ENCODE peak calls at places on chromosomes 4 and X, in six cellular contexts. C is GM12891; T is activated T-cell treated with anti-CD3 and anti-CD28 coated beads, Interleukin-2, amount 50 U/mL, for 24 hours; X is RWPE1; E is T-cell; U is kidney glomerular epithelial cell. H is an unnamed sample.

GRCh38 chrX:12984629-12985303 is 9.9 kb downstream of the TMSB4X start:
- DNase-seq in C (no peak), T (peak; percentile 68), X (peak; percentile 71), E (no peak), U (peak; percentile 30), H (no peak)

GRCh38 chrX:155778844-155779553 is 102.1 kb upstream of the VAMP7 start:
- DNase-seq in C (no peak), T (no peak), X (no peak), E (no peak), U (no peak), H (no peak)

GRCh38 chr4:72525938-72526337 is 43.1 kb downstream of the ADAMTS3 start:
- DNase-seq in C (no peak), T (no peak), X (no peak), E (no peak), U (peak; percentile 32), H (no peak)

GRCh38 chr4:153468587-153468986 is 2.4 kb downstream of the TMEM131L start:
- DNase-seq in C (no peak), T (no peak), X (no peak), E (no peak), U (no peak), H (no peak)

GRCh38 chr4:17218801-17219200 is 293.1 kb downstream of the QDPR start:
- DNase-seq in C (no peak), T (no peak), X (no peak), E (no peak), U (no peak), H (no peak)

GRCh38 chrX:37371578-37371981 is 22.4 kb downstream of the PRRG1 start:
- DNase-seq in C (no peak), T (no peak), X (no peak), E (no peak), U (no peak), H (no peak)

GRCh38 chr4:168864831-168865541 is 145.1 kb downstream of the CBR4 start:
- DNase-seq in C (no peak), T (no peak), X (no peak), E (no peak), U (peak; percentile 13), H (no peak)

GRCh38 chr4:143341186-143341755 is 4.6 kb downstream of the GAB1 start:
- DNase-seq in C (no peak), T (no peak), X (no peak), E (no peak), U (no peak), H (no peak)

GRCh38 chrX:101749436-101749835 is 89.8 kb upstream of the ARMCX2 start:
- DNase-seq in C (no peak), T (no peak), X (no peak), E (no peak), U (no peak), H (no peak)

GRCh38 chr4:142348489-142349076 is 497.5 kb downstream of the INPP4B start:
- DNase-seq in C (no peak), T (no peak), X (no peak), E (no peak), U (no peak), H (no peak)

GRCh38 chr4:183348706-183349659 is 26.8 kb upstream of the CLDN24 start:
- DNase-seq in C (no peak), T (no peak), X (peak; percentile 58), E (no peak), U (peak; percentile 44), H (no peak)

GRCh38 chrX:111868726-111869638 is 7.0 kb upstream of the TRPC5OS start:
- DNase-seq in C (no peak), T (no peak), X (no peak), E (no peak), U (peak; percentile 6), H (no peak)

GRCh38 chr4:73867783-73868182 is 1.4 kb upstream of the CXCL1 start:
- DNase-seq in C (no peak), T (no peak), X (peak; percentile 42), E (no peak), U (peak; percentile 51), H (no peak)

GRCh38 chr4:3783691-3784306 is 17.6 kb downstream of the ADRA2C start:
- DNase-seq in C (peak; percentile 63), T (no peak), X (no peak), E (no peak), U (no peak), H (peak; percentile 66)

GRCh38 chrX:75781618-75782017 is 3.4 kb downstream of the MAGEE2 start:
- DNase-seq in C (no peak), T (no peak), X (no peak), E (no peak), U (no peak), H (no peak)

GRCh38 chr4:110550260-110550659 is 72.6 kb downstream of the PITX2 start:
- DNase-seq in C (no peak), T (no peak), X (no peak), E (no peak), U (no peak), H (no peak)

GRCh38 chr4:95603393-95603792 is 54.6 kb upstream of the UNC5C start:
- DNase-seq in C (no peak), T (no peak), X (no peak), E (no peak), U (no peak), H (no peak)

GRCh38 chr4:180909279-180909678 is 1333.9 kb upstream of the TENM3 start:
- DNase-seq in C (no peak), T (no peak), X (no peak), E (no peak), U (no peak), H (peak; percentile 13)

GRCh38 chr4:132619968-132620367 is 529.1 kb upstream of the PCDH10 start:
- DNase-seq in C (no peak), T (no peak), X (no peak), E (no peak), U (no peak), H (no peak)

GRCh38 chr4:8940792-8941491 is 69.3 kb upstream of the HMX1 start:
- DNase-seq in C (no peak), T (no peak), X (no peak), E (no peak), U (no peak), H (peak; percentile 40)

GRCh38 chr4:1571986-1572385 is 112.1 kb downstream of the FAM53A start:
- DNase-seq in C (no peak), T (no peak), X (no peak), E (no peak), U (no peak), H (no peak)

GRCh38 chr4:110636231-110636676 is 13.4 kb upstream of the PITX2 start:
- DNase-seq in C (no peak), T (no peak), X (no peak), E (no peak), U (no peak), H (no peak)

GRCh38 chr4:102103368-102103767 is 241.9 kb downstream of the SLC39A8 start:
- DNase-seq in C (no peak), T (no peak), X (no peak), E (no peak), U (no peak), H (no peak)

GRCh38 chr4:79652232-79652631 is 244.2 kb upstream of the GK2 start:
- DNase-seq in C (no peak), T (no peak), X (no peak), E (no peak), U (peak; percentile 23), H (no peak)

GRCh38 chrX:109448539-109448938 is 33.3 kb downstream of the GUCY2F start:
- DNase-seq in C (no peak), T (no peak), X (no peak), E (no peak), U (no peak), H (no peak)

H was measured in HEK293T.